ENCODE peak calls at places on chromosomes 7 and 10, in ten cellular contexts. J, H, Y, A, C, L, M, W, F and N are unnamed samples.

GRCh38 chr7:2016761-2017482 is 215.8 kb downstream of the MAD1L1 start:
- DNase-seq in L (no peak), H (no peak), M (no peak), C (no peak), A (no peak), Y (no peak), J (no peak), F (no peak), W (no peak), N (no peak)

GRCh38 chr7:100034871-100035510 is 14.6 kb upstream of the ZSCAN21 start:
- DNase-seq in F (peak), C (no peak), W (no peak), A (no peak), J (peak), L (no peak), M (peak), H (no peak), Y (no peak), N (no peak)

GRCh38 chr7:105647591-105647990 is 66.3 kb upstream of the EFCAB10 start:
- DNase-seq in F (no peak), Y (no peak), J (no peak), C (no peak), H (no peak), W (no peak), A (no peak), M (no peak), L (no peak), N (no peak)

GRCh38 chr10:116470768-116471415 is 43.2 kb downstream of the PNLIPRP3 start:
- DNase-seq in C (no peak), Y (peak), M (no peak), J (no peak), A (no peak), W (peak), H (no peak), F (no peak), L (no peak), N (no peak)

GRCh38 chr10:132606536-132607316 is 69.1 kb downstream of the INPP5A start:
- DNase-seq in A (peak), W (no peak), F (no peak), M (no peak), H (no peak), L (no peak), C (peak), Y (peak), J (peak), N (peak)

GRCh38 chr7:36969376-36969775 is 245.1 kb upstream of the AOAH start:
- DNase-seq in C (no peak), L (no peak), F (no peak), W (no peak), A (no peak), H (no peak), M (peak), Y (no peak), J (no peak), N (no peak)

GRCh38 chr7:51789494-51789893 is 472.9 kb upstream of the COBL start:
- DNase-seq in Y (no peak), J (no peak), F (no peak), L (no peak), A (no peak), M (no peak), W (no peak), C (peak), H (no peak), N (no peak)

GRCh38 chr10:133445751-133446708 is 7.7 kb upstream of the SCART1 start:
- DNase-seq in M (no peak), A (no peak), L (no peak), H (no peak), F (no peak), C (no peak), W (no peak), J (no peak), Y (peak), N (peak)

GRCh38 chr10:31290386-31290785 is 28.6 kb upstream of the ZEB1 start:
- DNase-seq in L (no peak), F (no peak), C (no peak), J (no peak), W (no peak), H (no peak), Y (no peak), A (no peak), M (no peak), N (no peak)

GRCh38 chr7:132296820-132297219 is 279.4 kb downstream of the PLXNA4 start:
- DNase-seq in J (no peak), C (no peak), F (no peak), A (no peak), L (no peak), Y (no peak), M (no peak), H (no peak), W (no peak), N (no peak)

GRCh38 chr10:11042375-11042774 is 24.7 kb downstream of the CELF2 start:
- DNase-seq in J (peak), C (no peak), L (no peak), A (no peak), M (no peak), W (no peak), Y (no peak), H (no peak), F (no peak), N (no peak)

GRCh38 chr10:117248700-117249465 is 8.0 kb downstream of the SLC18A2 start:
- DNase-seq in H (no peak), C (no peak), Y (no peak), F (no peak), W (no peak), M (no peak), A (no peak), L (no peak), J (no peak), N (no peak)

GRCh38 chr10:30883116-30883515 is 148.5 kb downstream of the ZNF438 start:
- DNase-seq in Y (no peak), A (no peak), F (no peak), L (no peak), H (no peak), C (no peak), M (peak), J (no peak), W (no peak), N (no peak)

GRCh38 chr7:112594397-112594796 is 113.6 kb downstream of the LSMEM1 start:
- DNase-seq in A (no peak), C (no peak), J (peak), F (no peak), M (no peak), L (no peak), W (no peak), H (no peak), Y (no peak), N (no peak)

GRCh38 chr7:149815661-149816266 is 22.4 kb upstream of the ZNF862 start:
- DNase-seq in C (no peak), H (no peak), J (no peak), M (no peak), F (no peak), L (no peak), W (no peak), Y (no peak), A (no peak), N (no peak)

GRCh38 chr10:94546616-94547175 is 1.1 kb downstream of the HELLS start:
- DNase-seq in A (no peak), H (peak), C (no peak), J (peak), L (peak), Y (no peak), M (peak), F (no peak), W (peak), N (no peak)

GRCh38 chr10:94549221-94549620 is 3.6 kb downstream of the HELLS start:
- DNase-seq in A (no peak), C (no peak), J (no peak), W (no peak), Y (no peak), F (no peak), L (no peak), H (no peak), M (peak), N (no peak)

GRCh38 chr10:94545277-94546057 is at the start of gene HELLS:
- DNase-seq in C (peak), H (peak), A (peak), Y (peak), L (peak), M (peak), F (peak), J (peak), W (peak), N (peak)

GRCh38 chr10:94546058-94546595 is 539 bp downstream of the HELLS start:
- DNase-seq in L (peak), W (peak), A (no peak), C (peak), Y (peak), M (peak), J (peak), F (no peak), H (peak), N (no peak)
- H3K27ac ChIP-seq in L (peak), W (peak), A (peak), C (peak), Y (peak), M (peak), J (peak), F (no peak), H (peak), N (no peak)

GRCh38 chr10:28530751-28531150 is 2.2 kb upstream of the WAC start:
- DNase-seq in F (no peak), Y (no peak), H (no peak), J (no peak), L (no peak), C (no peak), A (no peak), M (no peak), W (no peak), N (no peak)
- H3K4me3 ChIP-seq in F (no peak), Y (no peak), H (no peak), J (no peak), L (peak), C (peak), A (no peak), M (no peak), W (no peak), N (no peak)

DNA sequence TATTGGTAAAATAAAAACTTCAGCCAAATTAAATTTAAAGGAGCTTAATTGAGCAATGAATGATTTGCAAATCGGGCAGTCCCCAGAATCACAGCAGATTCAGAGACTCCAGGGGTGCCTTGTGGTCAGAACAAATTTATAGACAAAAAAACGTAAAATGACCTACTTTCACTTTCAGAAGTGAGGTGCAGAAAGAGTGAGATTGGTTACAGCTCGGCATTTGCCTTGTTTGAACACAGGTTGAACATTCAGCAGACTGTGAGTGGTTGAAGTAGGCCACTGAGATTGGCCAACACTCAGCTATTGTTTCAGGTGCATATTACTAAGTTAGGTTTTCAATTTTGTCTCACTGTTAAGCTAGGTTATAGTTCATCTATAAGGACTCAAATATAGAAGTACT is 153.4 kb downstream of the BICC1 start:
- DNase-seq in W (no peak), Y (no peak), C (no peak), J (peak), H (no peak), M (no peak), L (peak), A (no peak), F (no peak), N (no peak)
- H3K27ac ChIP-seq in W (peak), Y (no peak), C (no peak), J (no peak), H (no peak), M (no peak), L (no peak), A (no peak), F (no peak), N (peak)

GRCh38 chr7:151247016-151247580 is 1.4 kb downstream of the SMARCD3 start:
- DNase-seq in M (no peak), A (no peak), H (no peak), C (peak), F (no peak), W (no peak), Y (peak), J (no peak), L (no peak), N (peak)
- H3K4me3 ChIP-seq in M (no peak), A (peak), H (no peak), C (peak), F (peak), W (no peak), Y (no peak), J (peak), L (no peak), N (peak)

GRCh38 chr10:8302565-8302964 is 248.1 kb downstream of the GATA3 start:
- DNase-seq in L (no peak), C (no peak), H (no peak), A (no peak), F (no peak), Y (no peak), M (no peak), W (no peak), J (no peak), N (no peak)

GRCh38 chr10:8310930-8311329 is 256.4 kb downstream of the GATA3 start:
- DNase-seq in J (no peak), H (no peak), C (no peak), F (no peak), Y (no peak), M (no peak), A (no peak), W (no peak), L (no peak), N (no peak)

GRCh38 chr10:8304861-8305260 is 250.4 kb downstream of the GATA3 start:
- DNase-seq in M (no peak), J (no peak), A (no peak), F (no peak), C (no peak), L (no peak), H (no peak), W (no peak), Y (no peak), N (no peak)

GRCh38 chr10:8305871-8306652 is 251.6 kb downstream of the GATA3 start:
- DNase-seq in C (no peak), H (no peak), L (no peak), J (peak), Y (no peak), A (no peak), W (no peak), M (no peak), F (no peak), N (no peak)

DNA sequence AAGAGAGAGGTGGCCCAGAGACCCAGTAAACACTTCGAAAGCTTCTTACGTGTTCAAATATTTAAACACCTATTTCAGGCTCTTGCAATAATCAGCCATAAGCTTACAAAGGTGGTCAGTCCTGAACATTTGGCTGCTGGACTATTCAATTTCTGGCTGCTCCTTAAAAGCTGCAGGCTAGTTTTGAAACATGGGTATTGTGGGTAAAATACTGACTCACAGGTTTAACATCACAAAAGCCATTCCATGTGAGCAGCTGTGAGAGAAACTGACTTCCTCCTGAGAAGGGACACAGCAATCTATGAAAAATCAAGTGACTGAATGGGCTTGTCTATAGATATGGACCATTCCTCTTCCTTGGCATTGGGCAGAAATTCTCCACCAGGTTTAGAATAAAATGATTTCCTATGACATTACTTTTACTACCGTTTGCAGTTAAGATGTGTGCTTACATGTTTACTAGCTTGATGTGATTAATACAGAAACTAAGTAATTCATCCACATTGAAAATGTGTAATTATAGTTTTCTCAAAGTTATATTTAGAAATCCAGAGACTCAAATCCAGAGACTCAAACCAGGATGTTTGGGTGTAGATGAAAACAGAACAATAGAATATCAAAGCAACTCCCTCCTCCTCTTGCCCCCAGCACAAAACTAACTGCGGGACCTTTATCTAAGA is 252.3 kb downstream of the GATA3 start:
- DNase-seq in L (no peak), A (no peak), M (no peak), J (peak), W (no peak), H (no peak), Y (no peak), C (no peak), F (no peak), N (no peak)
- H3K27ac ChIP-seq in L (no peak), A (no peak), M (no peak), J (peak), W (peak), H (no peak), Y (no peak), C (no peak), F (no peak), N (no peak)

GRCh38 chr10:91163269-91163708 is 57.2 kb upstream of the PCGF5 start:
- DNase-seq in M (peak), A (peak), W (peak), H (no peak), F (no peak), Y (peak), C (peak), L (peak), J (peak), N (peak)

GRCh38 chr10:91162050-91162494 is 58.4 kb upstream of the PCGF5 start:
- DNase-seq in L (peak), F (no peak), C (no peak), J (peak), A (no peak), W (peak), M (no peak), Y (no peak), H (no peak), N (no peak)

GRCh38 chr10:91162495-91163268 is 57.8 kb upstream of the PCGF5 start:
- DNase-seq in W (peak), M (peak), J (peak), L (peak), C (peak), H (no peak), F (no peak), Y (peak), A (peak), N (peak)

GRCh38 chr10:91163709-91164474 is 56.6 kb upstream of the PCGF5 start:
- DNase-seq in Y (peak), H (no peak), A (peak), C (peak), J (peak), F (peak), W (peak), M (peak), L (peak), N (peak)

GRCh38 chr10:91164520-91165065 is 55.9 kb upstream of the PCGF5 start:
- DNase-seq in J (peak), A (no peak), Y (no peak), M (no peak), C (no peak), W (no peak), H (no peak), L (no peak), F (no peak), N (no peak)
- H3K4me3 ChIP-seq in J (peak), A (peak), Y (no peak), M (no peak), C (no peak), W (peak), H (no peak), L (peak), F (no peak), N (no peak)